ENCODE peak calls at places on chromosomes 4 and X, in ten cellular contexts. A is left ventricle myocardium inferior; Z is body of pancreas; B is mesendoderm; D is A673; Q is vagina; N is GM12878; X is stomach; U is tibial artery; G is naive thymus-derived CD4-positive, alpha-beta T cell. W is an unnamed sample.

GRCh38 chr4:152265149-152265621 is 270.7 kb downstream of the FBXW7 start:
- DNase-seq in N (no peak), Q (no peak), X (peak; percentile 39), U (no peak), Z (no peak), D (peak; percentile 84), G (no peak), A (no peak), B (no peak), W (no peak)

GRCh38 chr4:117284736-117285135 is 199.4 kb upstream of the TRAM1L1 start:
- DNase-seq in Z (no peak), X (no peak), B (no peak), G (no peak), Q (no peak), N (no peak), D (no peak), U (no peak), A (no peak), W (no peak)

GRCh38 chr4:155094421-155094820 is 114.0 kb upstream of the NPY2R start:
- DNase-seq in A (no peak), N (no peak), D (no peak), G (no peak), U (no peak), Q (no peak), B (no peak), Z (no peak), X (no peak), W (no peak)

GRCh38 chrX:109830704-109831206 is 97.7 kb upstream of the ACSL4 start:
- DNase-seq in X (no peak), Q (no peak), D (no peak), Z (no peak), A (no peak), G (no peak), U (no peak), N (no peak), B (no peak), W (no peak)

GRCh38 chr4:124279741-124280140 is 432.8 kb downstream of the ANKRD50 start:
- DNase-seq in A (no peak), B (peak; percentile 69), X (no peak), G (no peak), Z (no peak), D (no peak), U (no peak), Q (no peak), N (no peak), W (peak; percentile 35)

GRCh38 chrX:13669246-13669689 is 16.3 kb downstream of the TCEANC start:
- DNase-seq in B (no peak), X (peak; percentile 84), N (peak; percentile 89), G (no peak), U (peak; percentile 33), Z (peak; percentile 93), D (peak; percentile 12), Q (no peak), A (peak; percentile 18), W (peak; percentile 55)

GRCh38 chrX:38313190-38313589 is 14.1 kb downstream of the RPGR start:
- DNase-seq in Q (no peak), U (no peak), G (no peak), A (no peak), N (no peak), B (no peak), X (no peak), Z (no peak), D (no peak), W (no peak)

GRCh38 chrX:1491851-1492349 is 39.2 kb upstream of the ASMTL start:
- DNase-seq in G (peak; percentile 51), X (no peak), B (peak; percentile 92), U (no peak), Z (no peak), N (peak; percentile 87), A (no peak), Q (no peak), D (peak; percentile 72), W (peak; percentile 33)

GRCh38 chr4:119841361-119841760 is 212.8 kb upstream of the PDE5A start:
- DNase-seq in U (no peak), N (no peak), X (no peak), B (peak; percentile 44), Z (no peak), A (no peak), Q (no peak), G (no peak), D (no peak), W (no peak)

GRCh38 chr4:127307996-127308395 is 324.8 kb upstream of the INTU start:
- DNase-seq in U (no peak), X (no peak), Q (no peak), D (no peak), A (no peak), B (no peak), N (no peak), G (no peak), Z (no peak), W (no peak)

GRCh38 chr4:73275318-73275654 is 16.7 kb upstream of the ANKRD17 start:
- DNase-seq in X (no peak), Z (peak; percentile 26), B (no peak), D (no peak), Q (no peak), N (no peak), A (no peak), U (no peak), G (no peak), W (peak; percentile 18)

GRCh38 chrX:153946910-153947769 is 2.7 kb upstream of the RENBP start:
- DNase-seq in A (peak; percentile 63), U (peak; percentile 56), N (no peak), Z (peak; percentile 82), B (peak; percentile 84), G (peak; percentile 79), D (peak; percentile 91), Q (no peak), X (peak; percentile 82), W (peak; percentile 81)

GRCh38 chr4:15149842-15150592 is 147.7 kb downstream of the CPEB2 start:
- DNase-seq in U (peak; percentile 78), B (peak; percentile 87), N (peak; percentile 19), X (peak; percentile 60), D (peak; percentile 52), G (no peak), A (peak; percentile 86), Z (peak; percentile 62), Q (no peak), W (peak; percentile 61)

DNA sequence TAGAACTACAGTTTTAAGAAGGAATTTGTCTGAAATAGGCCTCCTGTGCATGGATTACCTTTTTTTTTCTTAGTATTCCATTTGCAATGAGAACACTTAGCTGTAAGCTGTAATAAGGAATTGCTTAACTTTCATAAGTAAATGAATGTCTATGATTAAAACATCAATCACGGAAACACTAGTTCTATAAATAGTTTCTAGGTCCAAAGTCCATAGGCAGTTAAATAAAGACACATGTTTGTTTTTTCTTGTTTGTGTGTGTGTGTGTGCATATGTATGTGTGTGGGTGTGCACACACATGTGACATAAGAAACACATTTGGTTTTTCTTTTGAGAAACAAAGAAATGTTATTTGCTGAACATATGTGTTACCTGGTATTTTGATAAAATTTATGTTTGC is 11.2 kb downstream of the GPRIN3 start:
- DNase-seq in Q (no peak), G (no peak), D (no peak), A (no peak), U (no peak), X (no peak), B (no peak), Z (no peak), N (no peak), W (no peak)
- H3K4me3 ChIP-seq in Q (no peak overlapping the region), G (peak overlapping the region; percentile 16), D (no peak overlapping the region), A (no peak overlapping the region), U (no peak overlapping the region), X (no peak overlapping the region), B (no peak overlapping the region), Z (no peak overlapping the region), N (no peak overlapping the region), W (no peak overlapping the region)

DNA sequence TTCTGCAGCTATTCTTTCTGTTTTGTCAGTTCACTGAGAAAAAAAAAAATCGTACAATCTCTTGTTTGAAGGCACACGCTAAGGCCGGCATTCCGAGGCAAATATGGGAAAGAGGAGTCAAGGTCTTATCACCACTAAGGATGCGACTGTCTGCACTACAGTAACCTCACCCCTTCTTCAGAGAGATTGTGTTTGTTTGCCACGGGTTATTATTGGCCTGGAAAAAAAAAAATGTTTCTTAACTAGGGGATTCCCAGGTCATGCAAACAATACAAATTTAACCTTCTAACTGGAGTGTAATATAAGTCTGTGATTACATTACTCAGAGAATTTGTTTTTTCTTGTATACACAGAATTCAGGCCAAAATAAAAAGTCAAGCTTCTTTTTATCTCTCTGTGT is 168.3 kb downstream of the TMA16 start:
- DNase-seq in Z (no peak), G (no peak), D (no peak), X (no peak), N (no peak), B (no peak), A (no peak), Q (no peak), U (no peak), W (no peak)
- H3K4me1 ChIP-seq in Z (no peaks in the 10 kb centered on the region), G (peaks cover 35% of the 10 kb centered on the region), D (peaks cover 7% of the 10 kb centered on the region), X (no peaks in the 10 kb centered on the region), N (peaks cover 39% of the 10 kb centered on the region), B (no peaks in the 10 kb centered on the region), A (no peaks in the 10 kb centered on the region), Q (no peaks in the 10 kb centered on the region), U (no peaks in the 10 kb centered on the region), W (no peaks in the 10 kb centered on the region)

DNA sequence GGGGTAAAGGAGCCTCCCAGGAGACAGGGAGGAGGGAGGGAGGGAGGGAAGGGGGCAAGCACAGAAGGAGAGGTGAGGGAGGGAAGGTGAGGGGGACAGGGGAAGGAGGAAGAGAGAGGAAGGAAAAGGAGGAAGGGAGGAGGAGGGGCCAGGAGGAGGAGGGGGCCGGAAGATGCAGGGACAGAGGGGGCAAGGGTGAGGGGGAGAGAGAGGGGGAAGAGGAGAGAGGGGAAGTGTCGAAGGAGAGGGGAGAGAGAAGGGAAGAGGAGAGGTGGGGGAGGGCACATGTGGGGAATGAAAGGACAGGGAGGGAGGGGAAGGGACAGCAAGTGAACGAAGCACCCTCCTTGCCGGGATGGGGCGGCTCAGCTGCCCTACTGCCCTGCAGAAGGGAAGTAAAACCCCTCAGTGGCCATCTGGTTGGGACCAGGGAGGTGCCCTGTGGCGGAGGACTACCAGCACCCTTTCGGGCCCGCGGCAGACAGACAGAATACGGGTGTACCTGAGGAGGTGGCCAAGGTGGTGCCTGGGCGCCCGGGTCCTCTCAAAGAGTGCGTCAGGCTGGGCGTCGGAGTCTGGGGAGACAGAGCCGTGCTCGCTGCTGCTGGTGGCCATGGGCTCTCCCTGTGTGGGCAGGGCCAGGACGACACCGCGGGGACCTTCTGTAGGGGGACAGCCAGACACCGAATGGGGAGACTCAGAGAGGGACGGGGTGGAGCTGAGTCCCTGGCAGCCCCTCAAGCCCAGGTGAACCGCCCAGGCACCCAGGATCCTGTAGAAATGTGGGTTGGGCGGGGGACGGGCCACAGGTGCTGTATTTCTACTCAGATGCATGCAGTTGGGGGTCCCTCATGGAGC is 29.5 kb downstream of the PDHA1 start:
- DNase-seq in X (no peak), B (peak; percentile 67), G (no peak), Q (no peak), D (no peak), A (no peak), U (no peak), N (no peak), Z (no peak), W (no peak)
- H3K4me3 ChIP-seq in X (peak overlapping the region; percentile 43), B (peak overlapping the region; percentile 23), G (peak overlapping the region; percentile 74), Q (peak overlapping the region; percentile 43), D (peak overlapping the region; percentile 39), A (peak overlapping the region; percentile 63), U (peak overlapping the region; percentile 50), N (no peak overlapping the region), Z (no peak overlapping the region), W (peak overlapping the region; percentile 51)

DNA sequence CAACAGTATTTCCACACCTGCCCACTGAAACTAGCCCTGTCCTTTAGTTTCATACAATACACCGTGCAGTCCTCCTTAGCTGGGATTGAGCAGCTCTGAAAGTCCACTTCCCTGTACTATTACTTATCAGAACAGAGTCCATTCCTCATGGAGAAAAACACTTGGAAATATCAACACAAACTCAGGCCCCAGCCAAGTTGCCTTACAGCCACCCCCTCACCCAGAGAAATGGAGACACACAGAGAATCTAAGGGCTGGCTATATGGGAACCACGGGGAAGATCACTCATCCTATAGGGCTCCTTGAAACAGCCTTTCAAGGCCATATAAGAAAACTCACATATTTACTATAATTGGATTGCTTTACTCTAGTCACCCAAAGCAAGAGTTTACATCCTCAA is 1.9 kb downstream of the SCARB2 start:
- DNase-seq in G (no peak), Z (no peak), B (no peak), N (no peak), D (peak; percentile 0), A (no peak), X (no peak), U (no peak), Q (no peak), W (no peak)
- H3K4me1 ChIP-seq in G (peaks cover 40% of the 10 kb centered on the region), Z (peaks cover 86% of the 10 kb centered on the region), B (peaks cover 7% of the 10 kb centered on the region), N (peaks cover 21% of the 10 kb centered on the region), D (peaks cover 30% of the 10 kb centered on the region), A (peaks cover 89% of the 10 kb centered on the region), X (peaks cover 83% of the 10 kb centered on the region), U (no peaks in the 10 kb centered on the region), Q (peaks cover 72% of the 10 kb centered on the region), W (peaks cover 25% of the 10 kb centered on the region)

W was measured in SJCRH30.